ENCODE peak calls at places on chromosome 10, in four cellular contexts. One of them, this sample, is unnamed.

GRCh38 chr10:132978542-132978941 is 36.2 kb upstream of the CFAP46 start:
- DNase-seq in GM20000: no peak
- DNase-seq in RWPE1: no peak
- DNase-seq in choroid plexus epithelial cell: no peak
- DNase-seq in this sample: no peak

GRCh38 chr10:122678266-122678665 is 21.4 kb downstream of the C10orf120 start:
- DNase-seq in GM20000: no peak
- DNase-seq in RWPE1: no peak
- DNase-seq in choroid plexus epithelial cell: no peak
- DNase-seq in this sample: no peak

GRCh38 chr10:10961078-10961477 is 56.6 kb upstream of the CELF2 start:
- DNase-seq in GM20000: no peak
- DNase-seq in RWPE1: no peak
- DNase-seq in choroid plexus epithelial cell: no peak
- DNase-seq in this sample: no peak

GRCh38 chr10:107589081-107589480 is 424.6 kb upstream of the SORCS1 start:
- DNase-seq in GM20000: no peak
- DNase-seq in RWPE1: no peak
- DNase-seq in choroid plexus epithelial cell: peak
- DNase-seq in this sample: no peak

GRCh38 chr10:118753331-118753730 is 1.4 kb downstream of the CACUL1 start:
- DNase-seq in GM20000: no peak
- DNase-seq in RWPE1: no peak
- DNase-seq in choroid plexus epithelial cell: peak
- DNase-seq in this sample: no peak

GRCh38 chr10:81872206-81872605 is 2.8 kb upstream of the NRG3 start:
- DNase-seq in GM20000: no peak
- DNase-seq in RWPE1: no peak
- DNase-seq in choroid plexus epithelial cell: peak
- DNase-seq in this sample: no peak

GRCh38 chr10:114142018-114142417 is 32.0 kb downstream of the CCDC186 start:
- DNase-seq in GM20000: no peak
- DNase-seq in RWPE1: no peak
- DNase-seq in choroid plexus epithelial cell: peak
- DNase-seq in this sample: no peak

GRCh38 chr10:132951926-132952325 is 9.6 kb upstream of the CFAP46 start:
- DNase-seq in GM20000: no peak
- DNase-seq in RWPE1: no peak
- DNase-seq in choroid plexus epithelial cell: no peak
- DNase-seq in this sample: peak

GRCh38 chr10:72007246-72007892 is 43.2 kb downstream of the CHST3 start:
- DNase-seq in GM20000: no peak
- DNase-seq in RWPE1: no peak
- DNase-seq in choroid plexus epithelial cell: no peak
- DNase-seq in this sample: no peak

GRCh38 chr10:30821994-30822692 is 192.6 kb upstream of the LYZL2 start:
- DNase-seq in GM20000: no peak
- DNase-seq in RWPE1: no peak
- DNase-seq in choroid plexus epithelial cell: no peak
- DNase-seq in this sample: no peak

This sample was measured in H9.